ENCODE peak calls at places on chromosome 18, in five cellular contexts. Z, D, L, Y and W are unnamed samples.

GRCh38 chr18:50642439-50642838 is 82.6 kb downstream of the MAPK4 start:
- DNase-seq in L (no peak), D (no peak), Y (no peak), Z (no peak), W (no peak)

GRCh38 chr18:48719988-48720654 is 181.3 kb downstream of the CTIF start:
- DNase-seq in Y (no peak), Z (no peak), D (no peak), L (peak), W (peak)

GRCh38 chr18:24818069-24818395 is 357.6 kb downstream of the HRH4 start:
- DNase-seq in Y (no peak), Z (no peak), D (no peak), L (no peak), W (no peak)

GRCh38 chr18:36460854-36461253 is 163.3 kb downstream of the FHOD3 start:
- DNase-seq in Y (no peak), L (no peak), Z (no peak), D (no peak), W (no peak)

GRCh38 chr18:3525870-3526420 is 76.0 kb downstream of the TGIF1 start:
- DNase-seq in D (no peak), Y (no peak), L (no peak), Z (no peak), W (peak)

GRCh38 chr18:49597556-49597955 is 35.7 kb downstream of the LIPG start:
- DNase-seq in Z (no peak), D (no peak), L (no peak), Y (no peak), W (no peak)

GRCh38 chr18:13283746-13284145 is 65.2 kb downstream of the LDLRAD4 start:
- DNase-seq in Z (no peak), D (no peak), L (no peak), Y (no peak), W (no peak)

GRCh38 chr18:45085916-45086624 is 405.4 kb downstream of the SETBP1 start:
- DNase-seq in D (no peak), Z (no peak), L (no peak), Y (no peak), W (no peak)

GRCh38 chr18:70384181-70384790 is 95.4 kb downstream of the SOCS6 start:
- DNase-seq in D (no peak), Y (no peak), Z (no peak), L (peak), W (no peak)

GRCh38 chr18:31498450-31499156 is 626 bp downstream of the DSG2 start:
- DNase-seq in L (no peak), Y (peak), Z (no peak), D (no peak), W (no peak)

GRCh38 chr18:369224-370010 is 101.6 kb upstream of the THOC1 start:
- DNase-seq in Z (no peak), L (no peak), D (no peak), Y (no peak), W (no peak)

GRCh38 chr18:50297621-50298442 is 10.3 kb upstream of the CXXC1 start:
- DNase-seq in Z (peak), L (peak), Y (peak), D (no peak), W (peak)

GRCh38 chr18:37320320-37320719 is 245.3 kb downstream of the CELF4 start:
- DNase-seq in Z (no peak), Y (no peak), D (no peak), L (no peak), W (no peak)

GRCh38 chr18:9587924-9588323 is 26.4 kb downstream of the PPP4R1 start:
- DNase-seq in Y (no peak), L (no peak), D (no peak), Z (no peak), W (no peak)

GRCh38 chr18:58992301-58993231 is 127.9 kb downstream of the ZNF532 start:
- DNase-seq in Y (no peak), D (no peak), Z (no peak), L (no peak), W (no peak)

GRCh38 chr18:62877448-62878221 is 162.3 kb downstream of the PHLPP1 start:
- DNase-seq in Z (no peak), L (no peak), D (no peak), Y (no peak), W (no peak)

GRCh38 chr18:25310045-25310444 is 41.9 kb downstream of the ZNF521 start:
- DNase-seq in Z (no peak), Y (no peak), L (peak), D (no peak), W (no peak)

GRCh38 chr18:59469463-59470180 is 110.6 kb upstream of the LMAN1 start:
- DNase-seq in Z (peak), Y (no peak), D (no peak), L (no peak), W (no peak)

GRCh38 chr18:45920367-45920766 is 46.8 kb downstream of the EPG5 start:
- DNase-seq in L (peak), Y (peak), D (no peak), Z (peak), W (peak)

GRCh38 chr18:77133051-77133919 is 702 bp upstream of the MBP start:
- DNase-seq in D (peak), L (no peak), Z (no peak), Y (peak), W (no peak)

GRCh38 chr18:50350699-50351098 is 24.1 kb upstream of the SKA1 start:
- DNase-seq in Z (no peak), D (no peak), Y (no peak), L (no peak), W (no peak)

GRCh38 chr18:22417496-22418188 is at the start of gene CTAGE1:
- DNase-seq in Y (no peak), Z (no peak), L (no peak), D (no peak), W (no peak)

GRCh38 chr18:50715919-50716318 is 103.9 kb downstream of the MRO start:
- DNase-seq in D (no peak), L (no peak), Y (no peak), Z (no peak), W (no peak)

GRCh38 chr18:13579874-13580273 is 146.5 kb downstream of the FAM210A start:
- DNase-seq in D (no peak), Y (no peak), Z (no peak), L (no peak), W (no peak)

GRCh38 chr18:58045265-58046086 is 1.4 kb downstream of the NEDD4L start:
- DNase-seq in L (peak), Z (peak), D (no peak), Y (peak), W (peak)

GRCh38 chr18:10076502-10077030 is 162.8 kb downstream of the VAPA start:
- DNase-seq in Y (peak), L (no peak), Z (no peak), D (no peak), W (no peak)

GRCh38 chr18:47373465-47373864 is 122.0 kb upstream of the SKOR2 start:
- DNase-seq in L (no peak), Y (no peak), D (no peak), Z (no peak), W (no peak)

GRCh38 chr18:62399781-62400308 is 74.7 kb downstream of the TNFRSF11A start:
- DNase-seq in L (no peak), Z (no peak), D (no peak), Y (no peak), W (no peak)

GRCh38 chr18:26703170-26703933 is 155.0 kb upstream of the KCTD1 start:
- DNase-seq in Y (no peak), L (no peak), D (no peak), Z (no peak), W (no peak)

GRCh38 chr18:47968006-47968676 is 37.7 kb upstream of the SMAD2 start:
- DNase-seq in Y (no peak), D (no peak), Z (no peak), L (no peak), W (no peak)

GRCh38 chr18:66393463-66393862 is 210.4 kb downstream of the CDH19 start:
- DNase-seq in D (no peak), Z (no peak), L (no peak), Y (no peak), W (no peak)

DNA sequence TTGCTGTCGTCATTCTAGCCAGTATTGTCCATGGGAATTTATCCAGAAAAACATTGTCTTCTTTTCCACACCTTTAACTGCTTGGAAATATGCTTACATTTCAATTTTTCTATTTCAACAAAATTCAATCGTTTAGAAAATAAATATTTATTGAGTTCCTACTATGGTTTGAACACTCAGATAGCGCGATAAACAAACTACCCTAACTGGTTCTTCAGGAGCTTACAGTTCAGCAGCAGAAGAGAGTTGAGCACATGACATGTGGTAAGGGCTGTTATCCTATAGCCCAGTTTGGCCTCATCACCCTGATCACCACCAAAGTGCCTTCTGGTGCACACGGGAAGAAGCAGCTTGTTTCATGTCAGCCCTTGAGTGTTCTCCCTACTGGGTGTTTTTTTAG is 375.2 kb upstream of the SMIM21 start:
- DNase-seq in Z (no peak), D (no peak), L (no peak), Y (no peak), W (no peak)
- H3K27ac ChIP-seq in Z (no peak), D (no peak), L (no peak), Y (no peak), W (no peak)

GRCh38 chr18:75227535-75227934 is 16.9 kb downstream of the TSHZ1 start:
- DNase-seq in L (no peak), D (no peak), Y (no peak), Z (no peak), W (no peak)
- H3K4me3 ChIP-seq in L (no peak), D (peak), Y (no peak), Z (peak), W (peak)

DNA sequence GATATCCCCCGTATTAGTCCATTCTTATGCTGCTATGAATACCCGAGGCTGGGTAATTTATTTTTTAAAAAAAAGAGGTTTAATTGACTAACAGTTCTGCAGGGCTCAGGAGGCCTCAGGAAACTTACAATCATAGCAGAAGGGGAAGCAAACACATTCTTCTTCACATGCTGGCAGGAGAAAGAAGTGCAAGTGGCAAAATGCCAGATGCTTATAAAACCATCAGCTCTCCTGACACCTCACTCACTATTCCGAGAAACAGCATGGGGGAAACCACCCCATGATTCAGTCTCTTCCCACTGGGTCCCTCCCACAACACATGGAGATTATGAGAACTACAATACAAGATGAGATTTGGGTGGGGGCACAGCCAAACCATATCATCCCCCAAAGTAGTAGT is 2148.5 kb upstream of the PIK3C3 start:
- DNase-seq in L (no peak), D (no peak), Y (no peak), Z (no peak), W (no peak)
- TF ChIP-seq CTCF in L (no peak), D (no peak), Y (no peak), Z (no peak), W (no peak)

DNA sequence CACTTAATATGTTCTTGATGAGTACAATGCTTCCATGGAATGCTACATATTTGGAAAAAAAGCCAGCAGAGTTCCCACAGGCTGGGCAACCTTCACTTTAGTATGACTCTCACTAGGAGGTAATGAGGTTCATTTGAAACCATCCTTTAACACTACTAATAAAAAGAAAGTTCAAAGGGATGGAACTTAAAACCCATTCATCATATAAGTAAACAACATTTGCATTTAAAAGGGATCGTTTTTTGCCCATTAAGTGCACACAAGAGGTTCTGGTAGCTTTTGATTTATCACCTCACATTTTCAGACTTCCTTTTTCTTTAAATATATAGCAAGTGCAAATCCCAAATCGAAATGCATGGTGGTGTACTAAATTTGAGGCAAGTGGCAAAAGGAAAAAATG is 270.8 kb upstream of the DCC start:
- DNase-seq in D (no peak), L (no peak), Z (no peak), Y (no peak), W (no peak)
- H3K27ac ChIP-seq in D (no peak), L (no peak), Z (no peak), Y (no peak), W (no peak)

DNA sequence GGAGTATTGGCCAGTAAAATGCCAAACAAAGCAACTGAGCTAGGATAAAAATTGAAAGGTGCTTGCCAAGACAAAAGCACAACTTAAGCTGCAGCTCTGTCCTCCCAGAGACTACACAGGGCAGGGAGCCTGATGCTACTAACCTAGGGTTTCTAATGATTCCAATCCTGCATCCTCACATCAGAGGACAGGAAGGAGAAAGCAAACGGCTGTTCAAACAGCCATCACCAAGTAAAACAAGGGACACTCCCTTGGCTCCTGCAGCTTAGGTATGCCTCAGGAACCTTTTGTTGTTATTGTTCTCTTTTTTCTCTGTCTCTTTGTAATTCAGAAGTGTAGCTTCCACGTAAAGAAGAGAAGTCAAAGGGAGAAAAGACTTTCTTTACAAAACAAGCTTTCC is 99.5 kb downstream of the TCF4 start:
- DNase-seq in L (no peak), Z (no peak), Y (no peak), D (no peak), W (no peak)
- H3K4me3 ChIP-seq in L (no peak), Z (no peak), Y (no peak), D (no peak), W (no peak)

GRCh38 chr18:23629444-23629946 is 33.2 kb downstream of the ANKRD29 start:
- DNase-seq in L (no peak), D (no peak), Y (no peak), Z (no peak), W (no peak)
- TF ChIP-seq CTCF in L (no peak), D (no peak), Y (no peak), Z (no peak), W (no peak)

DNA sequence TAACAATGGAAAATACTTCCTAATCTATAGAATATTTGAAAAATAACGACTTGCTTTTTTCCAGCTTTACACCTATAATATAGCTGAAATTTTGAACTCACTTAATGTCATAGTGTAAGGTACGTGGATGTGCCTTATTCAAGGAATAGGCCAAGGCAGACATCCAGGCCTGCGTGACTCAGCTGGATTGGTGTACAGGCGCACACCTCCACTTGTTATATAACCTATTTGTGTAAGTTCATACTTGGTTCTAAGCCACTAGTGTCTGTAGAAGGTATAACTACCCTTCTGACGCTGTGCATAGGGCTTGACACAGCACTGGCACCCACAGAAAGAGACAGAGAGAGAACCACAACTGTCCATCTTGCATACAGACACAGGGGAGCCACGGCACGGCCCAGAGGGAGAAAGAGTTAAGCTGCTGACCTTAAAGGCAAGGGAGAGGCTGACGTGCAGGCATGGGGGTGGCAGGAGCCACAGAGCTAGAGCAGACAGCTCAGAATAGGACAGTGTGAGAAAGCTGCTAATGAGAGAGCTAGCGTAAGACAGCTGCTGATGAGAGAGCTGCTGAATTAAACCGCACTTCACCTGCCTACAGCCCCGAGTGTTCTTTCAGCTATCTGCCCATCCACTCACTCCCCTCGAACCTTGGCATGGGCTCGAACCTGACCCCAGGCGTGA is 16.1 kb downstream of the CCDC178 start:
- DNase-seq in Y (no peak), L (no peak), Z (no peak), D (no peak), W (no peak)
- H3K27ac ChIP-seq in Y (no peak), L (no peak), Z (no peak), D (no peak), W (no peak)

GRCh38 chr18:61334491-61334850 is 1.2 kb downstream of the CDH20 start:
- DNase-seq in Z (no peak), Y (no peak), D (no peak), L (no peak), W (peak)
- H3K4me3 ChIP-seq in Z (peak), Y (no peak), D (peak), L (no peak), W (peak)